ENCODE peak calls at places on chromosomes 6 and 20, in five cellular contexts. R is GM12878, D is SK-N-SH, G is H1, Q is K562. I is an unnamed sample.

GRCh38 chr6:17583811-17584210 is 16.3 kb upstream of the FAM8A1 start:
- DNase-seq in R (no peak), D (no peak), G (no peak), Q (no peak), I (no peak)

GRCh38 chr6:151018911-151019795 is 153.7 kb downstream of the MTHFD1L start:
- DNase-seq in R (no peak), D (no peak), G (no peak), Q (no peak), I (no peak)

GRCh38 chr20:49568491-49569151 is 684 bp upstream of the PTGIS start:
- DNase-seq in R (no peak), D (no peak), G (peak; percentile 75), Q (no peak), I (no peak)

GRCh38 chr6:39824030-39824926 is 32.1 kb downstream of the DAAM2 start:
- DNase-seq in R (no peak), D (peak; percentile 36), G (no peak), Q (no peak), I (no peak)

GRCh38 chr6:34027445-34027936 is 118.4 kb downstream of the GRM4 start:
- DNase-seq in R (no peak), D (peak; percentile 88), G (peak; percentile 29), Q (peak; percentile 86), I (no peak)

GRCh38 chr6:90194371-90194841 is 102.2 kb downstream of the BACH2 start:
- DNase-seq in R (no peak), D (peak; percentile 48), G (no peak), Q (no peak), I (no peak)

GRCh38 chr6:40997256-40997957 is 41.6 kb downstream of the UNC5CL start:
- DNase-seq in R (no peak), D (no peak), G (peak; percentile 89), Q (peak; percentile 64), I (no peak)

GRCh38 chr6:15308445-15309213 is 62.8 kb downstream of the JARID2 start:
- DNase-seq in R (no peak), D (peak; percentile 52), G (no peak), Q (no peak), I (no peak)

GRCh38 chr6:33744001-33744848 is 2.5 kb downstream of the IP6K3 start:
- DNase-seq in R (no peak), D (peak; percentile 90), G (peak; percentile 62), Q (peak; percentile 86), I (peak; percentile 35)

GRCh38 chr6:12233693-12234551 is 56.2 kb upstream of the EDN1 start:
- DNase-seq in R (peak; percentile 66), D (peak; percentile 52), G (peak; percentile 15), Q (peak; percentile 23), I (peak; percentile 86)

GRCh38 chr6:84583784-84584183 is 180.6 kb downstream of the TBX18 start:
- DNase-seq in R (no peak), D (no peak), G (no peak), Q (no peak), I (no peak)

GRCh38 chr20:19928379-19929360 is 88.5 kb upstream of the NAA20 start:
- DNase-seq in R (no peak), D (no peak), G (no peak), Q (no peak), I (no peak)

GRCh38 chr6:148814082-148814790 is 67.4 kb downstream of the UST start:
- DNase-seq in R (no peak), D (no peak), G (no peak), Q (no peak), I (no peak)

GRCh38 chr6:118324081-118324480 is 224.0 kb upstream of the PLN start:
- DNase-seq in R (no peak), D (no peak), G (peak; percentile 19), Q (no peak), I (no peak)

GRCh38 chr6:169979873-169980440 is 228.5 kb downstream of the ERMARD start:
- DNase-seq in R (no peak), D (no peak), G (no peak), Q (no peak), I (no peak)

GRCh38 chr20:6976096-6976495 is 208.6 kb downstream of the BMP2 start:
- DNase-seq in R (no peak), D (no peak), G (no peak), Q (no peak), I (no peak)

GRCh38 chr6:158645064-158646022 is 800 bp upstream of the DYNLT1 start:
- DNase-seq in R (no peak), D (no peak), G (no peak), Q (no peak), I (no peak)

GRCh38 chr6:111692327-111693164 is 86.9 kb upstream of the TRAF3IP2 start:
- DNase-seq in R (no peak), D (peak; percentile 61), G (no peak), Q (no peak), I (no peak)

GRCh38 chr6:136846046-136846445 is 23.7 kb downstream of the PEX7 start:
- DNase-seq in R (no peak), D (peak; percentile 46), G (no peak), Q (peak; percentile 51), I (peak; percentile 36)

GRCh38 chr6:31792741-31793140 is 2.8 kb downstream of the VARS1 start:
- DNase-seq in R (no peak), D (no peak), G (no peak), Q (peak; percentile 42), I (no peak)

GRCh38 chr6:135161996-135162395 is 19.1 kb upstream of the MYB start:
- DNase-seq in R (no peak), D (no peak), G (no peak), Q (no peak), I (no peak)

GRCh38 chr6:112007805-112008204 is 46.1 kb upstream of the CCN6 start:
- DNase-seq in R (no peak), D (no peak), G (no peak), Q (no peak), I (peak; percentile 44)

GRCh38 chr20:15576401-15576800 is 996.8 kb downstream of the KIF16B start:
- DNase-seq in R (no peak), D (no peak), G (no peak), Q (no peak), I (no peak)

GRCh38 chr6:128032047-128032446 is 131.2 kb upstream of the THEMIS start:
- DNase-seq in R (no peak), D (no peak), G (no peak), Q (no peak), I (no peak)

GRCh38 chr20:24653306-24653705 is 183.9 kb downstream of the SYNDIG1 start:
- DNase-seq in R (no peak), D (no peak), G (no peak), Q (no peak), I (no peak)

GRCh38 chr6:40962241-40962640 is 76.8 kb downstream of the UNC5CL start:
- DNase-seq in R (peak; percentile 36), D (no peak), G (no peak), Q (no peak), I (peak; percentile 12)

GRCh38 chr6:168071620-168072019 is 7.4 kb downstream of the FRMD1 start:
- DNase-seq in R (no peak), D (no peak), G (no peak), Q (peak; percentile 58), I (no peak)

GRCh38 chr20:40704828-40705227 is 15.8 kb upstream of the MAFB start:
- DNase-seq in R (no peak), D (no peak), G (no peak), Q (no peak), I (no peak)

GRCh38 chr6:40125680-40126079 is 191.4 kb upstream of the MOCS1 start:
- DNase-seq in R (no peak), D (no peak), G (no peak), Q (no peak), I (no peak)

GRCh38 chr6:134352786-134353480 is 35.0 kb upstream of the SGK1 start:
- DNase-seq in R (no peak), D (no peak), G (no peak), Q (no peak), I (no peak)

GRCh38 chr6:109308018-109308492 is 74.2 kb downstream of the CD164 start:
- DNase-seq in R (no peak), D (no peak), G (no peak), Q (peak; percentile 79), I (peak; percentile 38)

GRCh38 chr6:149963212-149963461 is 606 bp upstream of the ULBP1 start:
- DNase-seq in R (no peak), D (no peak), G (no peak), Q (peak; percentile 66), I (no peak)

GRCh38 chr20:4913147-4913546 is 88.2 kb downstream of the SLC23A2 start:
- DNase-seq in R (no peak), D (no peak), G (no peak), Q (no peak), I (no peak)

GRCh38 chr6:90123796-90124195 is 172.8 kb downstream of the BACH2 start:
- DNase-seq in R (no peak), D (no peak), G (no peak), Q (peak; percentile 31), I (no peak)

GRCh38 chr6:116450769-116451740 is 10.1 kb upstream of the CALHM6 start:
- DNase-seq in R (peak; percentile 52), D (no peak), G (no peak), Q (no peak), I (peak; percentile 83)

GRCh38 chr6:2773450-2773849 is 8.3 kb downstream of the WRNIP1 start:
- DNase-seq in R (no peak), D (no peak), G (no peak), Q (no peak), I (no peak)

GRCh38 chr6:155026366-155027045 is 31.4 kb downstream of the TIAM2 start:
- DNase-seq in R (no peak), D (no peak), G (peak; percentile 15), Q (no peak), I (no peak)

GRCh38 chr6:113997106-113997505 is 26.2 kb upstream of the HDAC2 start:
- DNase-seq in R (no peak), D (no peak), G (no peak), Q (no peak), I (no peak)
- TF ChIP-seq POLR2AphosphoS5 in R (no peak), D (peak; percentile 34), G (no peak), Q (no peak), I (no peak)

GRCh38 chr20:62369508-62370114 is 2.5 kb upstream of the LAMA5 start:
- DNase-seq in R (no peak), D (no peak), G (no peak), Q (no peak), I (no peak)
- TF ChIP-seq GABPA in R (no peak), D (no peak), G (no peak), Q (no peak), I (no peak)

GRCh38 chr20:58017237-58017969 is 211.1 kb downstream of the ANKRD60 start:
- DNase-seq in R (no peak), D (no peak), G (no peak), Q (no peak), I (no peak)
- TF ChIP-seq POLR2AphosphoS5 in R (no peak), D (no peak), G (no peak), Q (no peak), I (no peak)

DNA sequence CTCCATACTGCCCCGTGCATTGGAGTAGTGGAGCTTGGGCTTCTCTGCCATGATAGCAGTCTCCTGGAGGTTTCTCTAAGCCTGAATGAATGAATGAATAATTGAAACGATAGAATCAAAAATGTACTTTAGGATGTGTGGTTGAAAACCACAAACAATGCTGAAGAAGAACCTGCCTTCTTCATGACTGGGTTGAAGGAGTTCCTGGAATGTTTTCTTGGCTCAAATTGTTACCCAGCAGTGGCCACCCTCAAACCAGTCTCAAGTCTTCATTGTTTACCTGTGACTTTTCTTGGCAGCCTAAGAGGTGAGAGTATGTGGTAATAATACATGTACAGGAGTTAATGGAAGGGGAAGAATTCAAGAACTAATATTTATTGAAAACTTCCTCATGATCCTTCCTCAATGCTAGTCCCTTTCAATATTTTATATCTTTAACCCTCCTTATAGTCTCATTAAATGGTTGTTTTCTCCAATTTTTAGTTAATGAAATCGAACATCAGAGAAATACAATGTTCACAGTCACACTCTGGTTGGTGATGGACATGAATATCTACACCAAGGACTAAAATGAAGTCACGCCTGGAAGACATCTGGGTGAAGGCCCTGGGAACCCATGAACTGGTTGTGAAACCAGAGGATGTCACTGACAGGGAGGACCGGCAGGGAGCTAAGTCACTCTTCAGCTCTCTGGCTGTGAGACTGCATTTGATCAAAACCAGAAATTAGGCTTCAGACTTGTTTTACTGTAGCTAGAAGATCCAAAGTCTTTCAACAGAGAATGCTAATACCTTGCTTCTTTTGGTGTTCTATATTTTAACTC is at the start of gene GSTA5:
- DNase-seq in R (no peak), D (no peak), G (no peak), Q (no peak), I (no peak)
- TF ChIP-seq GABPA in R (no peak), D (no peak), G (no peak), Q (no peak), I (no peak)